ENCODE peak calls at places on chromosomes 12 and 14, in eight cellular contexts. M is EL; I is T-helper 2 cell; B is left ventricle myocardium inferior; P is NCI-H2107; L is neural crest cell; J is activated naive CD8-positive, alpha-beta T cell treated with anti-CD3 and anti-CD28 coated beads, Interleukin-2, amount 50 U/mL, for 24 hours; Y is heart left ventricle. G is an unnamed sample.
A peak's percentile ranks its signal among the peaks of the same experiment; 100 is the strongest.

GRCh38 chr12:122799635-122800243 is 25.4 kb downstream of the CCDC62 start:
- DNase-seq in Y (no peak), M (no peak), J (no peak), B (no peak), P (no peak), I (no peak), L (no peak), G (no peak)

GRCh38 chr12:131355688-131356245 is 355.1 kb upstream of the SFSWAP start:
- DNase-seq in I (no peak), P (no peak), J (no peak), M (no peak), Y (no peak), L (no peak), B (no peak), G (no peak)

GRCh38 chr12:111597731-111598636 is 1.1 kb downstream of the ATXN2 start:
- DNase-seq in I (peak; percentile 20), P (no peak), L (peak; percentile 37), J (peak; percentile 47), M (peak; percentile 36), B (peak; percentile 53), Y (peak; percentile 68), G (peak; percentile 43)

GRCh38 chr12:96414637-96415036 is 14.4 kb upstream of the CDK17 start:
- DNase-seq in J (no peak), I (no peak), B (no peak), M (no peak), Y (no peak), L (no peak), P (no peak), G (no peak)

GRCh38 chr12:105812356-105812755 is 326.4 kb downstream of the NUAK1 start:
- DNase-seq in J (no peak), I (no peak), B (no peak), M (no peak), L (no peak), Y (no peak), P (no peak), G (peak; percentile 11)

GRCh38 chr14:103281496-103282231 is 52.4 kb upstream of the EIF5 start:
- DNase-seq in L (peak; percentile 21), I (no peak), P (peak; percentile 35), B (no peak), J (no peak), M (peak; percentile 69), Y (peak; percentile 58), G (peak; percentile 45)

GRCh38 chr12:122049827-122050226 is 28.1 kb downstream of the BCL7A start:
- DNase-seq in P (no peak), M (no peak), L (no peak), Y (no peak), I (no peak), B (no peak), J (no peak), G (no peak)

GRCh38 chr14:82704218-82704617 is 1170.6 kb upstream of the SEL1L start:
- DNase-seq in M (no peak), B (no peak), P (no peak), L (no peak), Y (no peak), J (no peak), I (no peak), G (no peak)

GRCh38 chr12:47840571-47840970 is 20.9 kb upstream of the HDAC7 start:
- DNase-seq in I (no peak), P (no peak), Y (no peak), M (no peak), J (no peak), L (no peak), B (no peak), G (no peak)

GRCh38 chr12:11763760-11764520 is 114.5 kb downstream of the ETV6 start:
- DNase-seq in J (no peak), I (no peak), P (no peak), M (peak; percentile 87), B (no peak), Y (no peak), L (no peak), G (no peak)

GRCh38 chr12:96514328-96514727 is 25.0 kb downstream of the CFAP54 start:
- DNase-seq in I (no peak), Y (no peak), M (no peak), B (no peak), J (no peak), L (no peak), P (no peak), G (no peak)

GRCh38 chr14:104687601-104688504 is 1.6 kb upstream of the INF2 start:
- DNase-seq in L (no peak), J (no peak), P (peak; percentile 37), B (peak; percentile 87), Y (peak; percentile 91), I (no peak), M (peak; percentile 69), G (peak; percentile 49)

GRCh38 chr14:39425947-39426346 is 6.3 kb downstream of the FBXO33 start:
- DNase-seq in B (no peak), Y (no peak), L (no peak), M (no peak), J (no peak), P (no peak), I (no peak), G (no peak)

GRCh38 chr12:41437578-41437977 is 249.5 kb downstream of the PDZRN4 start:
- DNase-seq in I (no peak), L (no peak), Y (no peak), B (no peak), J (no peak), M (no peak), P (no peak), G (peak; percentile 17)

GRCh38 chr12:59173696-59174095 is 253.4 kb upstream of the LRIG3 start:
- DNase-seq in Y (no peak), J (no peak), L (no peak), B (no peak), P (no peak), M (no peak), I (no peak), G (no peak)

GRCh38 chr12:120584343-120585149 is 3.3 kb upstream of the POP5 start:
- DNase-seq in I (peak; percentile 51), M (peak; percentile 46), Y (peak; percentile 61), J (peak; percentile 65), P (no peak), B (peak; percentile 45), L (peak; percentile 39), G (peak; percentile 11)

GRCh38 chr12:103848917-103849491 is 8.0 kb upstream of the NT5DC3 start:
- DNase-seq in L (no peak), P (no peak), B (no peak), M (no peak), J (no peak), I (no peak), Y (no peak), G (no peak)

GRCh38 chr12:124340080-124340900 is 45.4 kb downstream of the RFLNA start:
- DNase-seq in P (no peak), M (no peak), J (no peak), B (no peak), L (no peak), I (no peak), Y (no peak), G (no peak)

GRCh38 chr12:15525414-15525813 is 203.1 kb downstream of the PTPRO start:
- DNase-seq in M (no peak), Y (no peak), B (no peak), L (no peak), I (no peak), J (no peak), P (no peak), G (no peak)

GRCh38 chr14:100868621-100869370 is 34.7 kb downstream of the RTL1 start:
- DNase-seq in Y (peak; percentile 13), I (no peak), P (no peak), L (no peak), M (no peak), J (no peak), B (peak; percentile 8), G (no peak)

GRCh38 chr14:92341791-92342190 is 18.8 kb downstream of the SLC24A4 start:
- DNase-seq in L (no peak), P (no peak), M (no peak), Y (no peak), B (no peak), I (no peak), J (peak; percentile 50), G (no peak)

GRCh38 chr14:40164083-40164482 is 731.9 kb upstream of the FBXO33 start:
- DNase-seq in J (no peak), P (no peak), M (no peak), Y (no peak), B (no peak), I (no peak), L (no peak), G (no peak)

GRCh38 chr14:50785506-50786063 is 45.4 kb downstream of the NIN start:
- DNase-seq in L (no peak), M (no peak), P (no peak), B (no peak), Y (no peak), I (peak; percentile 70), J (no peak), G (no peak)

GRCh38 chr14:103110681-103111296 is 12.5 kb upstream of the TNFAIP2 start:
- DNase-seq in M (peak; percentile 40), B (no peak), L (no peak), P (peak; percentile 76), Y (no peak), J (no peak), I (no peak), G (no peak)

GRCh38 chr12:122991623-122992275 is 11.3 kb downstream of the ARL6IP4 start:
- DNase-seq in Y (peak; percentile 17), I (no peak), P (no peak), M (no peak), J (no peak), L (no peak), B (no peak), G (no peak)

GRCh38 chr14:102654298-102654697 is 61.8 kb downstream of the RCOR1 start:
- DNase-seq in Y (no peak), L (no peak), I (no peak), B (no peak), J (peak; percentile 8), P (no peak), M (no peak), G (no peak)

GRCh38 chr12:122363782-122364181 is 58.7 kb downstream of the CLIP1 start:
- DNase-seq in Y (no peak), J (no peak), I (no peak), L (no peak), P (no peak), B (no peak), M (no peak), G (no peak)

GRCh38 chr12:7060353-7060954 is at the start of gene C1S:
- DNase-seq in P (no peak), M (peak; percentile 98), Y (peak; percentile 73), I (no peak), B (peak; percentile 62), J (no peak), L (no peak), G (peak; percentile 72)

GRCh38 chr12:113946175-113946574 is 19.9 kb downstream of the RBM19 start:
- DNase-seq in I (no peak), L (no peak), J (no peak), Y (no peak), B (no peak), M (no peak), P (no peak), G (no peak)

GRCh38 chr14:78959674-78960264 is 789.6 kb downstream of the NRXN3 start:
- DNase-seq in Y (peak; percentile 64), B (peak; percentile 51), I (peak; percentile 27), P (peak; percentile 70), L (peak; percentile 80), M (peak; percentile 82), J (peak; percentile 56), G (peak; percentile 64)